ENCODE peak calls at places on chromosomes 6 and 20, in seven cellular contexts. One of them, this sample, is unnamed.

GRCh38 chr6:104601756-104602155 is 258.0 kb downstream of the HACE1 start:
- DNase-seq in ovary: no peak
- DNase-seq in heart right ventricle: no peak
- DNase-seq in pancreas: no peak
- DNase-seq in heart left ventricle: no peak
- DNase-seq in fibroblast of lung: peak; percentile 2
- DNase-seq in tibial nerve: no peak
- DNase-seq in this sample: no peak

GRCh38 chr20:47256665-47257236 is 99.7 kb downstream of the ZMYND8 start:
- DNase-seq in ovary: no peak
- DNase-seq in heart right ventricle: no peak
- DNase-seq in pancreas: no peak
- DNase-seq in heart left ventricle: no peak
- DNase-seq in fibroblast of lung: peak; percentile 56
- DNase-seq in tibial nerve: no peak
- DNase-seq in this sample: peak; percentile 27

GRCh38 chr20:35618372-35619131 is 2.9 kb downstream of the SPAG4 start:
- DNase-seq in ovary: peak; percentile 61
- DNase-seq in heart right ventricle: no peak
- DNase-seq in pancreas: no peak
- DNase-seq in heart left ventricle: peak; percentile 64
- DNase-seq in fibroblast of lung: peak; percentile 15
- DNase-seq in tibial nerve: no peak
- DNase-seq in this sample: peak; percentile 26

GRCh38 chr20:4795394-4795793 is 73.7 kb downstream of the PRND start:
- DNase-seq in ovary: no peak
- DNase-seq in heart right ventricle: no peak
- DNase-seq in pancreas: no peak
- DNase-seq in heart left ventricle: no peak
- DNase-seq in fibroblast of lung: peak; percentile 63
- DNase-seq in tibial nerve: peak; percentile 64
- DNase-seq in this sample: peak; percentile 68

GRCh38 chr6:32879691-32880090 is 25.7 kb downstream of the PSMB9 start:
- DNase-seq in ovary: no peak
- DNase-seq in heart right ventricle: no peak
- DNase-seq in pancreas: no peak
- DNase-seq in heart left ventricle: peak; percentile 60
- DNase-seq in fibroblast of lung: no peak
- DNase-seq in tibial nerve: no peak
- DNase-seq in this sample: no peak

GRCh38 chr20:33490934-33491656 is 1.2 kb downstream of the CBFA2T2 start:
- DNase-seq in ovary: no peak
- DNase-seq in heart right ventricle: no peak
- DNase-seq in pancreas: no peak
- DNase-seq in heart left ventricle: no peak
- DNase-seq in fibroblast of lung: no peak
- DNase-seq in tibial nerve: no peak
- DNase-seq in this sample: no peak

GRCh38 chr6:33610057-33610456 is 11.1 kb upstream of the ITPR3 start:
- DNase-seq in ovary: no peak
- DNase-seq in heart right ventricle: peak; percentile 34
- DNase-seq in pancreas: no peak
- DNase-seq in heart left ventricle: no peak
- DNase-seq in fibroblast of lung: no peak
- DNase-seq in tibial nerve: no peak
- DNase-seq in this sample: no peak

GRCh38 chr20:56178219-56178618 is 70.3 kb upstream of the MC3R start:
- DNase-seq in ovary: no peak
- DNase-seq in heart right ventricle: no peak
- DNase-seq in pancreas: no peak
- DNase-seq in heart left ventricle: no peak
- DNase-seq in fibroblast of lung: no peak
- DNase-seq in tibial nerve: no peak
- DNase-seq in this sample: no peak

GRCh38 chr6:86331889-86332288 is 605.4 kb upstream of the HTR1E start:
- DNase-seq in ovary: no peak
- DNase-seq in heart right ventricle: no peak
- DNase-seq in pancreas: no peak
- DNase-seq in heart left ventricle: no peak
- DNase-seq in fibroblast of lung: no peak
- DNase-seq in tibial nerve: no peak
- DNase-seq in this sample: no peak

GRCh38 chr6:97632392-97632791 is 349.4 kb upstream of the MMS22L start:
- DNase-seq in ovary: no peak
- DNase-seq in heart right ventricle: no peak
- DNase-seq in pancreas: no peak
- DNase-seq in heart left ventricle: no peak
- DNase-seq in fibroblast of lung: no peak
- DNase-seq in tibial nerve: no peak
- DNase-seq in this sample: no peak

GRCh38 chr6:89079611-89080213 is 839 bp upstream of the PNRC1 start:
- DNase-seq in ovary: peak; percentile 55
- DNase-seq in heart right ventricle: peak; percentile 46
- DNase-seq in pancreas: peak; percentile 27
- DNase-seq in heart left ventricle: peak; percentile 63
- DNase-seq in fibroblast of lung: peak; percentile 85
- DNase-seq in tibial nerve: peak; percentile 52
- DNase-seq in this sample: peak; percentile 49

GRCh38 chr6:151576658-151577057 is 82.8 kb downstream of the CCDC170 start:
- DNase-seq in ovary: no peak
- DNase-seq in heart right ventricle: no peak
- DNase-seq in pancreas: no peak
- DNase-seq in heart left ventricle: no peak
- DNase-seq in fibroblast of lung: no peak
- DNase-seq in tibial nerve: no peak
- DNase-seq in this sample: no peak

GRCh38 chr20:1331801-1332453 is 3.0 kb upstream of the SDCBP2 start:
- DNase-seq in ovary: no peak
- DNase-seq in heart right ventricle: no peak
- DNase-seq in pancreas: no peak
- DNase-seq in heart left ventricle: no peak
- DNase-seq in fibroblast of lung: no peak
- DNase-seq in tibial nerve: no peak
- DNase-seq in this sample: no peak

GRCh38 chr20:48128436-48128835 is 343.2 kb upstream of the SULF2 start:
- DNase-seq in ovary: no peak
- DNase-seq in heart right ventricle: no peak
- DNase-seq in pancreas: no peak
- DNase-seq in heart left ventricle: no peak
- DNase-seq in fibroblast of lung: no peak
- DNase-seq in tibial nerve: no peak
- DNase-seq in this sample: no peak

GRCh38 chr20:44979090-44979621 is 12.8 kb downstream of the STK4 start:
- DNase-seq in ovary: no peak
- DNase-seq in heart right ventricle: no peak
- DNase-seq in pancreas: no peak
- DNase-seq in heart left ventricle: no peak
- DNase-seq in fibroblast of lung: peak; percentile 24
- DNase-seq in tibial nerve: peak; percentile 62
- DNase-seq in this sample: peak; percentile 63

GRCh38 chr6:25701807-25702206 is 49.8 kb downstream of the SCGN start:
- DNase-seq in ovary: no peak
- DNase-seq in heart right ventricle: no peak
- DNase-seq in pancreas: no peak
- DNase-seq in heart left ventricle: no peak
- DNase-seq in fibroblast of lung: no peak
- DNase-seq in tibial nerve: no peak
- DNase-seq in this sample: no peak

GRCh38 chr6:7723041-7723447 is 2.9 kb upstream of the BMP6 start:
- DNase-seq in ovary: peak; percentile 88
- DNase-seq in heart right ventricle: peak; percentile 85
- DNase-seq in pancreas: peak; percentile 63
- DNase-seq in heart left ventricle: peak; percentile 81
- DNase-seq in fibroblast of lung: peak; percentile 79
- DNase-seq in tibial nerve: peak; percentile 93
- DNase-seq in this sample: peak; percentile 83

GRCh38 chr20:63441777-63442493 is 30.5 kb downstream of the KCNQ2 start:
- DNase-seq in ovary: no peak
- DNase-seq in heart right ventricle: peak; percentile 51
- DNase-seq in pancreas: peak; percentile 26
- DNase-seq in heart left ventricle: no peak
- DNase-seq in fibroblast of lung: peak; percentile 8
- DNase-seq in tibial nerve: peak; percentile 15
- DNase-seq in this sample: peak; percentile 34

GRCh38 chr6:100452998-100453397 is 11.7 kb downstream of the SIM1 start:
- DNase-seq in ovary: no peak
- DNase-seq in heart right ventricle: no peak
- DNase-seq in pancreas: no peak
- DNase-seq in heart left ventricle: no peak
- DNase-seq in fibroblast of lung: no peak
- DNase-seq in tibial nerve: no peak
- DNase-seq in this sample: no peak

GRCh38 chr6:37456126-37456525 is 23.1 kb downstream of the CMTR1 start:
- DNase-seq in ovary: no peak
- DNase-seq in heart right ventricle: no peak
- DNase-seq in pancreas: no peak
- DNase-seq in heart left ventricle: no peak
- DNase-seq in fibroblast of lung: peak; percentile 59
- DNase-seq in tibial nerve: no peak
- DNase-seq in this sample: peak; percentile 40

GRCh38 chr20:51437182-51437923 is 105.2 kb downstream of the NFATC2 start:
- DNase-seq in ovary: no peak
- DNase-seq in heart right ventricle: no peak
- DNase-seq in pancreas: no peak
- DNase-seq in heart left ventricle: no peak
- DNase-seq in fibroblast of lung: peak; percentile 33
- DNase-seq in tibial nerve: no peak
- DNase-seq in this sample: no peak

GRCh38 chr6:144152334-144152900 is 2.1 kb downstream of the STX11 start:
- DNase-seq in ovary: no peak
- DNase-seq in heart right ventricle: no peak
- DNase-seq in pancreas: no peak
- DNase-seq in heart left ventricle: no peak
- DNase-seq in fibroblast of lung: no peak
- DNase-seq in tibial nerve: no peak
- DNase-seq in this sample: no peak

GRCh38 chr6:116461563-116462507 is 660 bp downstream of the CALHM6 start:
- DNase-seq in ovary: peak; percentile 66
- DNase-seq in heart right ventricle: peak; percentile 7
- DNase-seq in pancreas: peak; percentile 6
- DNase-seq in heart left ventricle: peak; percentile 77
- DNase-seq in fibroblast of lung: peak; percentile 50
- DNase-seq in tibial nerve: no peak
- DNase-seq in this sample: no peak

GRCh38 chr6:116462516-116462915 is 1.3 kb downstream of the CALHM6 start:
- DNase-seq in ovary: no peak
- DNase-seq in heart right ventricle: no peak
- DNase-seq in pancreas: no peak
- DNase-seq in heart left ventricle: no peak
- DNase-seq in fibroblast of lung: no peak
- DNase-seq in tibial nerve: no peak
- DNase-seq in this sample: no peak

GRCh38 chr6:116459927-116460326 is 1.2 kb upstream of the CALHM6 start:
- DNase-seq in ovary: no peak
- DNase-seq in heart right ventricle: no peak
- DNase-seq in pancreas: no peak
- DNase-seq in heart left ventricle: no peak
- DNase-seq in fibroblast of lung: no peak
- DNase-seq in tibial nerve: no peak
- DNase-seq in this sample: no peak

GRCh38 chr6:116458264-116458663 is 2.9 kb upstream of the CALHM6 start:
- DNase-seq in ovary: no peak
- DNase-seq in heart right ventricle: no peak
- DNase-seq in pancreas: no peak
- DNase-seq in heart left ventricle: no peak
- DNase-seq in fibroblast of lung: no peak
- DNase-seq in tibial nerve: no peak
- DNase-seq in this sample: no peak

GRCh38 chr6:116461075-116461474 is at the start of gene CALHM6:
- DNase-seq in ovary: no peak
- DNase-seq in heart right ventricle: no peak
- DNase-seq in pancreas: no peak
- DNase-seq in heart left ventricle: no peak
- DNase-seq in fibroblast of lung: no peak
- DNase-seq in tibial nerve: no peak
- DNase-seq in this sample: no peak
- H3K27ac ChIP-seq in ovary: no peak within 1 kb of the TSS
- H3K27ac ChIP-seq in heart right ventricle: no peak within 1 kb of the TSS
- H3K27ac ChIP-seq in pancreas: no peak within 1 kb of the TSS
- H3K27ac ChIP-seq in heart left ventricle: no peak within 1 kb of the TSS
- H3K27ac ChIP-seq in fibroblast of lung: no peak within 1 kb of the TSS
- H3K27ac ChIP-seq in tibial nerve: peak within 1 kb of the TSS; percentile 64
- H3K27ac ChIP-seq in this sample: no peak within 1 kb of the TSS

GRCh38 chr6:77463308-77463880 is at the start of gene HTR1B:
- DNase-seq in ovary: peak; percentile 12
- DNase-seq in heart right ventricle: no peak
- DNase-seq in pancreas: no peak
- DNase-seq in heart left ventricle: no peak
- DNase-seq in fibroblast of lung: no peak
- DNase-seq in tibial nerve: no peak
- DNase-seq in this sample: no peak
- H3K4me3 ChIP-seq in ovary: peak within 1 kb of the TSS; percentile 24
- H3K4me3 ChIP-seq in heart right ventricle: peak within 1 kb of the TSS; percentile 45
- H3K4me3 ChIP-seq in pancreas: peak within 1 kb of the TSS; percentile 51
- H3K4me3 ChIP-seq in heart left ventricle: peak within 1 kb of the TSS; percentile 18
- H3K4me3 ChIP-seq in fibroblast of lung: peak within 1 kb of the TSS; percentile 61
- H3K4me3 ChIP-seq in tibial nerve: peak within 1 kb of the TSS; percentile 27
- H3K4me3 ChIP-seq in this sample: peak within 1 kb of the TSS; percentile 70

GRCh38 chr6:27494103-27494502 is 21.2 kb upstream of the ZNF184 start:
- DNase-seq in ovary: no peak
- DNase-seq in heart right ventricle: no peak
- DNase-seq in pancreas: no peak
- DNase-seq in heart left ventricle: no peak
- DNase-seq in fibroblast of lung: no peak
- DNase-seq in tibial nerve: no peak
- DNase-seq in this sample: no peak

GRCh38 chr6:27494987-27495385 is 22.1 kb upstream of the ZNF184 start:
- DNase-seq in ovary: no peak
- DNase-seq in heart right ventricle: no peak
- DNase-seq in pancreas: no peak
- DNase-seq in heart left ventricle: no peak
- DNase-seq in fibroblast of lung: no peak
- DNase-seq in tibial nerve: no peak
- DNase-seq in this sample: no peak

GRCh38 chr6:27500177-27500576 is 27.3 kb upstream of the ZNF184 start:
- DNase-seq in ovary: no peak
- DNase-seq in heart right ventricle: no peak
- DNase-seq in pancreas: no peak
- DNase-seq in heart left ventricle: no peak
- DNase-seq in fibroblast of lung: no peak
- DNase-seq in tibial nerve: no peak
- DNase-seq in this sample: no peak

GRCh38 chr6:27492776-27493175 is 19.9 kb upstream of the ZNF184 start:
- DNase-seq in ovary: no peak
- DNase-seq in heart right ventricle: no peak
- DNase-seq in pancreas: no peak
- DNase-seq in heart left ventricle: no peak
- DNase-seq in fibroblast of lung: no peak
- DNase-seq in tibial nerve: no peak
- DNase-seq in this sample: no peak

GRCh38 chr6:27495386-27496135 is 22.7 kb upstream of the ZNF184 start:
- DNase-seq in ovary: peak; percentile 58
- DNase-seq in heart right ventricle: peak; percentile 37
- DNase-seq in pancreas: peak; percentile 27
- DNase-seq in heart left ventricle: no peak
- DNase-seq in fibroblast of lung: peak; percentile 85
- DNase-seq in tibial nerve: peak; percentile 59
- DNase-seq in this sample: peak; percentile 92
- TF ChIP-seq CTCF in ovary: no peak
- TF ChIP-seq CTCF in heart right ventricle: no peak
- TF ChIP-seq CTCF in pancreas: no peak
- TF ChIP-seq CTCF in heart left ventricle: no peak
- TF ChIP-seq CTCF in fibroblast of lung: peak; percentile 13
- TF ChIP-seq CTCF in tibial nerve: no peak
- TF ChIP-seq CTCF in this sample: peak; percentile 22

GRCh38 chr6:42771741-42772100 is 10.1 kb upstream of the BICRAL start:
- DNase-seq in ovary: no peak
- DNase-seq in heart right ventricle: no peak
- DNase-seq in pancreas: no peak
- DNase-seq in heart left ventricle: no peak
- DNase-seq in fibroblast of lung: no peak
- DNase-seq in tibial nerve: no peak
- DNase-seq in this sample: no peak
- H3K27ac ChIP-seq in ovary: no peak overlapping the region
- H3K27ac ChIP-seq in heart right ventricle: no peak overlapping the region
- H3K27ac ChIP-seq in pancreas: no peak overlapping the region
- H3K27ac ChIP-seq in heart left ventricle: no peak overlapping the region
- H3K27ac ChIP-seq in fibroblast of lung: no peak overlapping the region
- H3K27ac ChIP-seq in tibial nerve: peak overlapping the region; percentile 81
- H3K27ac ChIP-seq in this sample: no peak overlapping the region

This sample was measured in brain microvascular endothelial cell.